ENCODE peak calls at places on chromosomes 5 and 9, in nine cellular contexts. E is A172; S is Daoy; H is activated gamma-delta T cell treated with Interleukin-2 at 50 U/mL for 16 hours; X is NCI-H2029; Z is stimulated activated CD8-positive, alpha-beta memory T cell treated with anti-CD3 and anti-CD28 coated beads, Interleukin-7, amount 100 ng/mL, for 1 hour; T is body of pancreas; W is NCI-H460; L is H9. J is an unnamed sample.

GRCh38 chr5:102638912-102639652 is 116.0 kb upstream of the PAM start:
- DNase-seq in W (no peak), X (peak; percentile 25), Z (no peak), T (no peak), S (no peak), L (no peak), H (no peak), E (peak; percentile 19), J (no peak)

GRCh38 chr9:124489222-124489621 is 18.0 kb downstream of the NR5A1 start:
- DNase-seq in T (no peak), L (no peak), X (no peak), W (no peak), H (no peak), Z (no peak), E (no peak), S (peak; percentile 75), J (no peak)

GRCh38 chr5:5798041-5798827 is 375.8 kb downstream of the ICE1 start:
- DNase-seq in E (no peak), X (no peak), W (no peak), L (no peak), S (no peak), Z (no peak), H (no peak), T (no peak), J (no peak)

GRCh38 chr5:179339081-179339480 is 6.2 kb downstream of the ADAMTS2 start:
- DNase-seq in X (no peak), H (no peak), L (no peak), S (no peak), W (no peak), Z (no peak), E (no peak), T (no peak), J (no peak)

GRCh38 chr9:70484232-70485130 is 70.0 kb upstream of the KLF9 start:
- DNase-seq in H (peak; percentile 9), E (peak; percentile 58), X (peak; percentile 28), Z (no peak), W (peak; percentile 71), S (peak; percentile 68), L (peak; percentile 58), T (peak; percentile 48), J (peak; percentile 21)

GRCh38 chr9:137760426-137760825 is 117.2 kb upstream of the CACNA1B start:
- DNase-seq in W (no peak), X (no peak), T (no peak), L (no peak), Z (no peak), H (no peak), S (peak; percentile 60), E (peak; percentile 50), J (no peak)

GRCh38 chr5:122759310-122759709 is 15.6 kb upstream of the SNX2 start:
- DNase-seq in X (no peak), T (no peak), E (no peak), S (no peak), H (no peak), Z (no peak), W (no peak), L (no peak), J (no peak)

GRCh38 chr5:82793808-82794419 is 283.3 kb downstream of the TMEM167A start:
- DNase-seq in S (peak; percentile 22), H (peak; percentile 36), L (peak; percentile 44), E (peak; percentile 30), X (no peak), T (peak; percentile 35), W (peak; percentile 26), Z (peak; percentile 8), J (no peak)

GRCh38 chr5:56282951-56283350 is 49.8 kb upstream of the ANKRD55 start:
- DNase-seq in H (no peak), T (no peak), W (no peak), S (no peak), L (no peak), Z (no peak), X (no peak), E (no peak), J (no peak)

GRCh38 chr9:116859763-116860162 is 172.7 kb downstream of the TRIM32 start:
- DNase-seq in T (peak; percentile 34), E (no peak), X (peak; percentile 54), L (no peak), Z (no peak), W (no peak), H (no peak), S (no peak), J (no peak)

J was measured in SW 1271.